ENCODE peak calls at places on chromosome 16, in five cellular contexts. R is thoracic aorta, B is spleen, W is IMR-90, U is A549. S is an unnamed sample.

GRCh38 chr16:58049697-58050185 is 24.2 kb downstream of the MMP15 start:
- DNase-seq in R (no peak), B (peak), W (no peak), U (no peak), S (no peak)

GRCh38 chr16:27444470-27444869 is 42.5 kb downstream of the IL21R start:
- DNase-seq in R (no peak), B (peak), W (no peak), U (no peak), S (no peak)

GRCh38 chr16:9854665-9855064 is 327.6 kb downstream of the GRIN2A start:
- DNase-seq in R (no peak), B (no peak), W (no peak), U (no peak), S (no peak)

GRCh38 chr16:17411263-17411662 is 59.5 kb downstream of the XYLT1 start:
- DNase-seq in R (no peak), B (no peak), W (no peak), U (no peak), S (no peak)

GRCh38 chr16:66474750-66475199 is 47.7 kb downstream of the BEAN1 start:
- DNase-seq in R (no peak), B (no peak), W (no peak), U (no peak), S (no peak)

GRCh38 chr16:3650631-3651265 is 3.7 kb upstream of the DNASE1 start:
- DNase-seq in R (no peak), B (peak), W (no peak), U (no peak), S (no peak)

GRCh38 chr16:4213721-4214120 is 28.2 kb downstream of the SRL start:
- DNase-seq in R (no peak), B (no peak), W (no peak), U (no peak), S (no peak)

GRCh38 chr16:9160551-9160911 is 69.1 kb downstream of the HAPSTR1 start:
- DNase-seq in R (no peak), B (no peak), W (no peak), U (no peak), S (no peak)

GRCh38 chr16:8645831-8646230 is 24.3 kb downstream of the METTL22 start:
- DNase-seq in R (no peak), B (peak), W (no peak), U (no peak), S (no peak)

GRCh38 chr16:66408181-66409048 is 18.7 kb upstream of the BEAN1 start:
- DNase-seq in R (no peak), B (no peak), W (peak), U (peak), S (peak)

GRCh38 chr16:88437367-88437964 is 15.6 kb upstream of the ZFPM1 start:
- DNase-seq in R (no peak), B (peak), W (peak), U (peak), S (peak)

GRCh38 chr16:22144520-22144919 is 17.8 kb upstream of the SDR42E2 start:
- DNase-seq in R (no peak), B (no peak), W (no peak), U (no peak), S (no peak)

GRCh38 chr16:23835390-23836077 is at the start of gene PRKCB:
- DNase-seq in R (no peak), B (peak), W (peak), U (peak), S (peak)

GRCh38 chr16:31181102-31181830 is 1.3 kb downstream of the FUS start:
- DNase-seq in R (no peak), B (peak), W (peak), U (no peak), S (peak)

GRCh38 chr16:25066747-25067631 is 44.6 kb upstream of the LCMT1 start:
- DNase-seq in R (peak), B (peak), W (peak), U (peak), S (peak)

GRCh38 chr16:70380205-70380918 is 33.7 kb downstream of the DDX19A start:
- DNase-seq in R (no peak), B (peak), W (peak), U (peak), S (peak)

GRCh38 chr16:83738926-83739503 is 68.8 kb upstream of the HSBP1 start:
- DNase-seq in R (no peak), B (no peak), W (peak), U (no peak), S (no peak)

GRCh38 chr16:4890686-4891085 is 43.4 kb downstream of the UBN1 start:
- DNase-seq in R (no peak), B (no peak), W (no peak), U (no peak), S (no peak)

GRCh38 chr16:78210305-78210704 is 110.9 kb downstream of the WWOX start:
- DNase-seq in R (no peak), B (no peak), W (peak), U (peak), S (no peak)

GRCh38 chr16:10741844-10742243 is 1.8 kb upstream of the NUBP1 start:
- DNase-seq in R (no peak), B (no peak), W (peak), U (no peak), S (no peak)

GRCh38 chr16:58492066-58492465 is 7.9 kb upstream of the NDRG4 start:
- DNase-seq in R (no peak), B (peak), W (no peak), U (no peak), S (no peak)

GRCh38 chr16:27547134-27547533 is 2.6 kb downstream of the GTF3C1 start:
- DNase-seq in R (no peak), B (peak), W (peak), U (no peak), S (no peak)

GRCh38 chr16:88473666-88474534 is 20.8 kb downstream of the ZFPM1 start:
- DNase-seq in R (no peak), B (no peak), W (peak), U (no peak), S (no peak)

GRCh38 chr16:35150805-35151312 is 1691.4 kb downstream of the TP53TG3F start:
- DNase-seq in R (no peak), B (peak), W (no peak), U (no peak), S (no peak)

GRCh38 chr16:2210386-2211365 is at the start of gene BRICD5:
- DNase-seq in R (no peak), B (no peak), W (peak), U (no peak), S (no peak)

DNA sequence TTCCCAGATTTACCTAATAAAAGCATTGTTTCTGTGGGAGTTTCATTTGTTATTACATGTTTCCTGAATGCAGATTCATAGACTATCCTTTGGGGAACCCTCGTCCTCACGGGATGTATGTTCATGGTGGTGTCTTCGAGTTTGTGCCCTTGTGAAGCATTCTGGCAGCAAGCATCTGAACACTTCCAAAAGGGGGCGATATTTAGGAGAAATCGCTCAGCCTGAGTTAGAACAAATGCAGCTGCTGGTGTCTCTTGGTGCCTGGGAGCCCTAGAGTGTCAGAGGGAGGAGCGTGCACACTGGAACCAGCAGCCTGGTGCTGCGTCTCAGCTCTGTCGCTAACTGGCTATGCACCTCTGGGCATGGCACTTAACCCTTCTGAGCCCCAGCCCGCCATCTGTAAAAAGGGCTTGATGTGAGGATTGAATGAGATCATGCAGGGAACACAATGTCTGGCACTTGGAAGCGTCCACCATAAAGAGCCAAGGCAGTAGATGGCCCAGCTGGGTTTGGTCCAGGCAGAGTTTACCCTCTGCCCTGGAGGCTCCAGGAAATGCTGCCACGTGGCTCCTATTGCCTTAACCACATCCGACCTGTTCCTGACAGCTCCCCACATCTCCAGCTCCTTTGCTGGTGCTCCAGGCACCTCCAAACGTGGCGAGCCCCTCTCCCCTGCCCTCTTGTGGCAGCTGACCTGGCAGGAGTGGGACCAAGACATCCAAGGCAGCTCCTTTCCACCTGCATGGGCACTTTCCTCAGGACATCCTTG is 25.0 kb upstream of the C16orf78 start:
- DNase-seq in R (no peak), B (no peak), W (no peak), U (peak), S (no peak)
- TF ChIP-seq CTCF in R (no peak), B (no peak), W (no peak), U (no peak), S (no peak)

GRCh38 chr16:56312556-56312955 is 112.8 kb downstream of the AMFR start:
- DNase-seq in R (no peak), B (peak), W (no peak), U (no peak), S (no peak)

GRCh38 chr16:56314244-56314850 is 111.0 kb downstream of the AMFR start:
- DNase-seq in R (no peak), B (peak), W (no peak), U (no peak), S (no peak)

GRCh38 chr16:56310685-56311084 is 114.7 kb downstream of the AMFR start:
- DNase-seq in R (no peak), B (peak), W (no peak), U (no peak), S (no peak)

GRCh38 chr16:56312028-56312300 is 113.4 kb downstream of the AMFR start:
- DNase-seq in R (no peak), B (peak), W (no peak), U (no peak), S (no peak)

DNA sequence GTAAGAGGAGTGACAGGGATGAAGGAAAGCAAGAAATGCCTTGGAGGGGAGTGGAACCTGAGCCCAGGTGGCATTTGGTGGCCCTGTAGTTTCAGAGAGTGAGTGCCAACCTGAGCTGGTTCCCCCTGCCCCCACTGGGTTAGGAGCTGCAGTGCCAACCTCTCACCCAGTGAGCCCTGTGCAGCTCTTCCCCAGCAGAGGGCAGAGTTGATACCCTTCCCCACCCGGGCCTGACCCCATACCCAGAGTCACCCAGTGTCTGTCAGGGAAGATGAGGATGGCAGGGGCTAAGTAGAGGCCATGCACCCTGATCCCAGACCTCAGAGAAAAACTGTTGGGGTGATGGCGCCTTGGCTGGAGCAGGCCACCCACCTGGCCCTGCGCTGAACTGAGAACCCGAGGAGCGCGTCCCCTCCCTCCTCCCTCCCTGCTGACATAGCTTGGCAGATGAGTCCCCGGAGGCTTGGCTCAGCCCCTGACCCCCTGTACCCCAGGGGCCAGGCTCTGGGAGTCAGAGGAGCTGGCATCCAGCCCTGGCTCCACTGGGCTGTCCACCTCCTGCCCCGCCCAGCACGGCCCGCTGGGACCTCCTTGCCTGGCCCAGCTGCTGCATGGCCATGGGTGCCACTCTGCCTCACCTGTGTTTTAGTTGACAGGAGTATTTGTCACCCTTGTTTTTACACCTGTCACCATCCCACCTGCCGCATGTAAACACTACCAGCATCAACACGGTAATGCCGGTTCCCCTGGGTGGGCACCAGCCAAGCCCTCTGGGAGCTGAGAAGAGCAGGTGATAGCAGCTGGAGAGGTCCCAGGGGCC is 113.9 kb downstream of the AMFR start:
- DNase-seq in R (no peak), B (peak), W (no peak), U (no peak), S (no peak)
- TF ChIP-seq CTCF in R (no peak), B (no peak), W (no peak), U (peak), S (no peak)

GRCh38 chr16:67652578-67653130 is 7.4 kb downstream of the ACD start:
- DNase-seq in R (no peak), B (no peak), W (no peak), U (no peak), S (no peak)
- TF ChIP-seq CTCF in R (no peak), B (no peak), W (no peak), U (no peak), S (no peak)

GRCh38 chr16:84718-85452 is 6.9 kb downstream of the MPG start:
- DNase-seq in R (peak), B (peak), W (peak), U (no peak), S (peak)

GRCh38 chr16:85865-86264 is 7.8 kb downstream of the MPG start:
- DNase-seq in R (no peak), B (no peak), W (no peak), U (no peak), S (no peak)

GRCh38 chr16:83060-83603 is 5.1 kb downstream of the MPG start:
- DNase-seq in R (no peak), B (no peak), W (no peak), U (no peak), S (no peak)

GRCh38 chr16:85453-85782 is 7.4 kb downstream of the MPG start:
- DNase-seq in R (no peak), B (no peak), W (no peak), U (no peak), S (no peak)

GRCh38 chr16:83781-84615 is 6.0 kb downstream of the MPG start:
- DNase-seq in R (no peak), B (no peak), W (peak), U (no peak), S (no peak)
- TF ChIP-seq CTCF in R (peak), B (no peak), W (no peak), U (no peak), S (no peak)

DNA sequence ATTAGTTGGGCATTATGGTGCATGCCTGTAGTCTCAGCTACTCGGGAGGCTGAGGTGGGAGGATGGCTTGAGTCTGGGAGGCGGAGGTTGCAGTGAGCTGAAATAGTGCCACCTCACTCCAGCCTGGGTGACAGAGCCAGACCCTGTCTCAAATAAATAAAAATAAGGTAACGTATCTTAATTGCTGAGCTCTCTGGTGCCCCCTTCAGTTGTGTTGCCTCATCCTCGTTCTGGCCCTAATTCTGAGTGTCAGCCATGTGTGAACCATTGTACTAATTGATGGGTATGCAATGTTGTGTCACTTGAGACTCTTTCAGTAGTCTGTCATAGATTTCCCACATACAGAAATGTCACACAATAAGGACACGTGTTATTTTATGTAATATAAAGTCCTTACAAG is 363.1 kb upstream of the RBFOX1 start:
- DNase-seq in R (no peak), B (no peak), W (no peak), U (no peak), S (no peak)
- TF ChIP-seq CTCF in R (no peak), B (no peak), W (no peak), U (no peak), S (no peak)

GRCh38 chr16:67544329-67544841 is 15.8 kb downstream of the RIPOR1 start:
- DNase-seq in R (no peak), B (peak), W (no peak), U (no peak), S (no peak)
- TF ChIP-seq CTCF in R (no peak), B (no peak), W (peak), U (peak), S (peak)

S was measured in endothelial cell.